ENCODE peak calls at places on chromosomes 13 and 19, in ten cellular contexts. One of them, this sample, is unnamed.

GRCh38 chr13:46010148-46010547 is 42.4 kb downstream of the ZC3H13 start:
- DNase-seq in upper lobe of right lung: no peak
- DNase-seq in lung: no peak
- DNase-seq in body of pancreas: no peak
- DNase-seq in fibroblast of lung: no peak
- DNase-seq in GM12865: no peak
- DNase-seq in ascending aorta: no peak
- DNase-seq in OCI-LY7: no peak
- DNase-seq in astrocyte of the cerebellum: no peak
- DNase-seq in heart left ventricle: no peak
- DNase-seq in this sample: no peak

GRCh38 chr19:2253106-2254051 is 2.8 kb downstream of the JSRP1 start:
- DNase-seq in upper lobe of right lung: no peak
- DNase-seq in lung: no peak
- DNase-seq in body of pancreas: no peak
- DNase-seq in fibroblast of lung: no peak
- DNase-seq in GM12865: peak
- DNase-seq in ascending aorta: no peak
- DNase-seq in OCI-LY7: peak
- DNase-seq in astrocyte of the cerebellum: no peak
- DNase-seq in heart left ventricle: no peak
- DNase-seq in this sample: no peak

GRCh38 chr19:6021878-6022569 is 44.1 kb upstream of the RANBP3 start:
- DNase-seq in upper lobe of right lung: peak
- DNase-seq in lung: peak
- DNase-seq in body of pancreas: peak
- DNase-seq in fibroblast of lung: peak
- DNase-seq in GM12865: peak
- DNase-seq in ascending aorta: peak
- DNase-seq in OCI-LY7: peak
- DNase-seq in astrocyte of the cerebellum: peak
- DNase-seq in heart left ventricle: peak
- DNase-seq in this sample: no peak

GRCh38 chr13:73467103-73467502 is 408.3 kb downstream of the KLF5 start:
- DNase-seq in upper lobe of right lung: no peak
- DNase-seq in lung: no peak
- DNase-seq in body of pancreas: no peak
- DNase-seq in fibroblast of lung: peak
- DNase-seq in GM12865: no peak
- DNase-seq in ascending aorta: no peak
- DNase-seq in OCI-LY7: no peak
- DNase-seq in astrocyte of the cerebellum: no peak
- DNase-seq in heart left ventricle: no peak
- DNase-seq in this sample: no peak

GRCh38 chr13:47463726-47464125 is 537.3 kb downstream of the SUCLA2 start:
- DNase-seq in upper lobe of right lung: no peak
- DNase-seq in lung: no peak
- DNase-seq in body of pancreas: no peak
- DNase-seq in fibroblast of lung: peak
- DNase-seq in GM12865: peak
- DNase-seq in ascending aorta: no peak
- DNase-seq in OCI-LY7: no peak
- DNase-seq in astrocyte of the cerebellum: no peak
- DNase-seq in heart left ventricle: no peak
- DNase-seq in this sample: no peak

GRCh38 chr19:7257148-7258041 is 36.8 kb downstream of the INSR start:
- DNase-seq in upper lobe of right lung: peak
- DNase-seq in lung: peak
- DNase-seq in body of pancreas: peak
- DNase-seq in fibroblast of lung: peak
- DNase-seq in GM12865: no peak
- DNase-seq in ascending aorta: no peak
- DNase-seq in OCI-LY7: no peak
- DNase-seq in astrocyte of the cerebellum: no peak
- DNase-seq in heart left ventricle: peak
- DNase-seq in this sample: no peak

GRCh38 chr13:94419304-94419943 is 60.1 kb downstream of the DCT start:
- DNase-seq in upper lobe of right lung: no peak
- DNase-seq in lung: no peak
- DNase-seq in body of pancreas: no peak
- DNase-seq in fibroblast of lung: peak
- DNase-seq in GM12865: peak
- DNase-seq in ascending aorta: no peak
- DNase-seq in OCI-LY7: no peak
- DNase-seq in astrocyte of the cerebellum: no peak
- DNase-seq in heart left ventricle: no peak
- DNase-seq in this sample: no peak

GRCh38 chr19:47573076-47574026 is at the start of gene ZNF541:
- DNase-seq in upper lobe of right lung: peak
- DNase-seq in lung: peak
- DNase-seq in body of pancreas: peak
- DNase-seq in fibroblast of lung: peak
- DNase-seq in GM12865: no peak
- DNase-seq in ascending aorta: peak
- DNase-seq in OCI-LY7: no peak
- DNase-seq in astrocyte of the cerebellum: no peak
- DNase-seq in heart left ventricle: peak
- DNase-seq in this sample: no peak

GRCh38 chr13:28495586-28496564 is 947 bp upstream of the FLT1 start:
- DNase-seq in upper lobe of right lung: peak
- DNase-seq in lung: no peak
- DNase-seq in body of pancreas: no peak
- DNase-seq in fibroblast of lung: no peak
- DNase-seq in GM12865: no peak
- DNase-seq in ascending aorta: no peak
- DNase-seq in OCI-LY7: no peak
- DNase-seq in astrocyte of the cerebellum: no peak
- DNase-seq in heart left ventricle: no peak
- DNase-seq in this sample: no peak

GRCh38 chr19:46471778-46472543 is 598 bp upstream of the PNMA8A start:
- DNase-seq in upper lobe of right lung: peak
- DNase-seq in lung: no peak
- DNase-seq in body of pancreas: no peak
- DNase-seq in fibroblast of lung: no peak
- DNase-seq in GM12865: no peak
- DNase-seq in ascending aorta: no peak
- DNase-seq in OCI-LY7: no peak
- DNase-seq in astrocyte of the cerebellum: no peak
- DNase-seq in heart left ventricle: no peak
- DNase-seq in this sample: no peak

GRCh38 chr13:40389081-40389641 is 277.3 kb downstream of the FOXO1 start:
- DNase-seq in upper lobe of right lung: no peak
- DNase-seq in lung: no peak
- DNase-seq in body of pancreas: no peak
- DNase-seq in fibroblast of lung: no peak
- DNase-seq in GM12865: peak
- DNase-seq in ascending aorta: no peak
- DNase-seq in OCI-LY7: peak
- DNase-seq in astrocyte of the cerebellum: no peak
- DNase-seq in heart left ventricle: no peak
- DNase-seq in this sample: no peak

GRCh38 chr13:80516818-80517348 is 176.0 kb upstream of the SPRY2 start:
- DNase-seq in upper lobe of right lung: no peak
- DNase-seq in lung: no peak
- DNase-seq in body of pancreas: no peak
- DNase-seq in fibroblast of lung: no peak
- DNase-seq in GM12865: no peak
- DNase-seq in ascending aorta: no peak
- DNase-seq in OCI-LY7: no peak
- DNase-seq in astrocyte of the cerebellum: no peak
- DNase-seq in heart left ventricle: no peak
- DNase-seq in this sample: no peak

GRCh38 chr13:41914552-41914951 is 46.4 kb downstream of the VWA8 start:
- DNase-seq in upper lobe of right lung: no peak
- DNase-seq in lung: no peak
- DNase-seq in body of pancreas: no peak
- DNase-seq in fibroblast of lung: no peak
- DNase-seq in GM12865: no peak
- DNase-seq in ascending aorta: no peak
- DNase-seq in OCI-LY7: no peak
- DNase-seq in astrocyte of the cerebellum: no peak
- DNase-seq in heart left ventricle: no peak
- DNase-seq in this sample: no peak

GRCh38 chr19:428144-428543 is 19.2 kb upstream of the C2CD4C start:
- DNase-seq in upper lobe of right lung: no peak
- DNase-seq in lung: no peak
- DNase-seq in body of pancreas: no peak
- DNase-seq in fibroblast of lung: no peak
- DNase-seq in GM12865: no peak
- DNase-seq in ascending aorta: no peak
- DNase-seq in OCI-LY7: no peak
- DNase-seq in astrocyte of the cerebellum: no peak
- DNase-seq in heart left ventricle: no peak
- DNase-seq in this sample: no peak

GRCh38 chr13:95641291-95641811 is 3.2 kb downstream of the DZIP1 start:
- DNase-seq in upper lobe of right lung: no peak
- DNase-seq in lung: no peak
- DNase-seq in body of pancreas: no peak
- DNase-seq in fibroblast of lung: peak
- DNase-seq in GM12865: no peak
- DNase-seq in ascending aorta: no peak
- DNase-seq in OCI-LY7: no peak
- DNase-seq in astrocyte of the cerebellum: no peak
- DNase-seq in heart left ventricle: peak
- DNase-seq in this sample: no peak

GRCh38 chr13:106858910-106859309 is 291.0 kb upstream of the ARGLU1 start:
- DNase-seq in upper lobe of right lung: no peak
- DNase-seq in lung: no peak
- DNase-seq in body of pancreas: no peak
- DNase-seq in fibroblast of lung: no peak
- DNase-seq in GM12865: no peak
- DNase-seq in ascending aorta: no peak
- DNase-seq in OCI-LY7: no peak
- DNase-seq in astrocyte of the cerebellum: peak
- DNase-seq in heart left ventricle: no peak
- DNase-seq in this sample: no peak

GRCh38 chr19:40443930-40444180 is 280 bp downstream of the SERTAD3 start:
- DNase-seq in upper lobe of right lung: no peak
- DNase-seq in lung: no peak
- DNase-seq in body of pancreas: no peak
- DNase-seq in fibroblast of lung: no peak
- DNase-seq in GM12865: no peak
- DNase-seq in ascending aorta: no peak
- DNase-seq in OCI-LY7: peak
- DNase-seq in astrocyte of the cerebellum: no peak
- DNase-seq in heart left ventricle: no peak
- DNase-seq in this sample: no peak

GRCh38 chr19:45092747-45093678 is at the start of gene PPP1R37:
- DNase-seq in upper lobe of right lung: peak
- DNase-seq in lung: peak
- DNase-seq in body of pancreas: peak
- DNase-seq in fibroblast of lung: peak
- DNase-seq in GM12865: peak
- DNase-seq in ascending aorta: peak
- DNase-seq in OCI-LY7: peak
- DNase-seq in astrocyte of the cerebellum: peak
- DNase-seq in heart left ventricle: peak
- DNase-seq in this sample: peak
- TF ChIP-seq CTCF in upper lobe of right lung: peak
- TF ChIP-seq CTCF in lung: no peak
- TF ChIP-seq CTCF in body of pancreas: peak
- TF ChIP-seq CTCF in fibroblast of lung: no peak
- TF ChIP-seq CTCF in GM12865: peak
- TF ChIP-seq CTCF in ascending aorta: peak
- TF ChIP-seq CTCF in OCI-LY7: peak
- TF ChIP-seq CTCF in astrocyte of the cerebellum: peak
- TF ChIP-seq CTCF in heart left ventricle: peak
- TF ChIP-seq CTCF in this sample: peak

GRCh38 chr13:50512602-50513527 is 330.6 kb downstream of the DLEU7 start:
- DNase-seq in upper lobe of right lung: peak
- DNase-seq in lung: peak
- DNase-seq in body of pancreas: peak
- DNase-seq in fibroblast of lung: peak
- DNase-seq in GM12865: peak
- DNase-seq in ascending aorta: peak
- DNase-seq in OCI-LY7: peak
- DNase-seq in astrocyte of the cerebellum: peak
- DNase-seq in heart left ventricle: peak
- DNase-seq in this sample: no peak
- H3K4me3 ChIP-seq in upper lobe of right lung: peak
- H3K4me3 ChIP-seq in lung: no peak
- H3K4me3 ChIP-seq in body of pancreas: no peak
- H3K4me3 ChIP-seq in fibroblast of lung: peak
- H3K4me3 ChIP-seq in GM12865: peak
- H3K4me3 ChIP-seq in ascending aorta: peak
- H3K4me3 ChIP-seq in OCI-LY7: peak
- H3K4me3 ChIP-seq in astrocyte of the cerebellum: no peak
- H3K4me3 ChIP-seq in heart left ventricle: peak
- H3K4me3 ChIP-seq in this sample: peak

GRCh38 chr19:13095393-13095784 is 7.3 kb downstream of the LYL1 start:
- DNase-seq in upper lobe of right lung: no peak
- DNase-seq in lung: no peak
- DNase-seq in body of pancreas: no peak
- DNase-seq in fibroblast of lung: no peak
- DNase-seq in GM12865: no peak
- DNase-seq in ascending aorta: peak
- DNase-seq in OCI-LY7: peak
- DNase-seq in astrocyte of the cerebellum: no peak
- DNase-seq in heart left ventricle: no peak
- DNase-seq in this sample: no peak

GRCh38 chr19:13097331-13098258 is 5.1 kb downstream of the LYL1 start:
- DNase-seq in upper lobe of right lung: peak
- DNase-seq in lung: no peak
- DNase-seq in body of pancreas: no peak
- DNase-seq in fibroblast of lung: no peak
- DNase-seq in GM12865: no peak
- DNase-seq in ascending aorta: peak
- DNase-seq in OCI-LY7: no peak
- DNase-seq in astrocyte of the cerebellum: no peak
- DNase-seq in heart left ventricle: peak
- DNase-seq in this sample: no peak

GRCh38 chr19:13094771-13095392 is 7.8 kb downstream of the LYL1 start:
- DNase-seq in upper lobe of right lung: no peak
- DNase-seq in lung: no peak
- DNase-seq in body of pancreas: no peak
- DNase-seq in fibroblast of lung: no peak
- DNase-seq in GM12865: no peak
- DNase-seq in ascending aorta: peak
- DNase-seq in OCI-LY7: peak
- DNase-seq in astrocyte of the cerebellum: no peak
- DNase-seq in heart left ventricle: no peak
- DNase-seq in this sample: no peak

GRCh38 chr19:13096968-13097330 is 5.7 kb downstream of the LYL1 start:
- DNase-seq in upper lobe of right lung: no peak
- DNase-seq in lung: no peak
- DNase-seq in body of pancreas: no peak
- DNase-seq in fibroblast of lung: no peak
- DNase-seq in GM12865: no peak
- DNase-seq in ascending aorta: no peak
- DNase-seq in OCI-LY7: no peak
- DNase-seq in astrocyte of the cerebellum: no peak
- DNase-seq in heart left ventricle: no peak
- DNase-seq in this sample: no peak

GRCh38 chr19:13095934-13096890 is 6.4 kb downstream of the LYL1 start:
- DNase-seq in upper lobe of right lung: no peak
- DNase-seq in lung: no peak
- DNase-seq in body of pancreas: no peak
- DNase-seq in fibroblast of lung: no peak
- DNase-seq in GM12865: no peak
- DNase-seq in ascending aorta: peak
- DNase-seq in OCI-LY7: peak
- DNase-seq in astrocyte of the cerebellum: no peak
- DNase-seq in heart left ventricle: no peak
- DNase-seq in this sample: no peak
- TF ChIP-seq CTCF in upper lobe of right lung: no peak
- TF ChIP-seq CTCF in lung: no peak
- TF ChIP-seq CTCF in body of pancreas: no peak
- TF ChIP-seq CTCF in fibroblast of lung: no peak
- TF ChIP-seq CTCF in GM12865: no peak
- TF ChIP-seq CTCF in ascending aorta: peak
- TF ChIP-seq CTCF in OCI-LY7: peak
- TF ChIP-seq CTCF in astrocyte of the cerebellum: peak
- TF ChIP-seq CTCF in heart left ventricle: no peak
- TF ChIP-seq CTCF in this sample: no peak

GRCh38 chr19:36876993-36877938 is 26.6 kb downstream of the ZNF345 start:
- DNase-seq in upper lobe of right lung: no peak
- DNase-seq in lung: no peak
- DNase-seq in body of pancreas: no peak
- DNase-seq in fibroblast of lung: no peak
- DNase-seq in GM12865: no peak
- DNase-seq in ascending aorta: no peak
- DNase-seq in OCI-LY7: no peak
- DNase-seq in astrocyte of the cerebellum: no peak
- DNase-seq in heart left ventricle: no peak
- DNase-seq in this sample: no peak
- H3K4me3 ChIP-seq in upper lobe of right lung: no peak
- H3K4me3 ChIP-seq in lung: no peak
- H3K4me3 ChIP-seq in body of pancreas: no peak
- H3K4me3 ChIP-seq in fibroblast of lung: no peak
- H3K4me3 ChIP-seq in GM12865: no peak
- H3K4me3 ChIP-seq in ascending aorta: no peak
- H3K4me3 ChIP-seq in OCI-LY7: no peak
- H3K4me3 ChIP-seq in astrocyte of the cerebellum: no peak
- H3K4me3 ChIP-seq in heart left ventricle: no peak
- H3K4me3 ChIP-seq in this sample: no peak

This sample was measured in BJ.